ENCODE peak calls at places on chromosome X, in six cellular contexts. Z, L, I, A, J and T are unnamed samples.

GRCh38 chrX:40579880-40580536 is 762 bp upstream of the ATP6AP2 start:
- DNase-seq in L (no peak), Z (no peak), A (no peak), J (no peak), I (no peak), T (no peak)

GRCh38 chrX:3690140-3690539 is 23.3 kb downstream of the PRKX start:
- DNase-seq in Z (no peak), L (no peak), I (no peak), J (peak), A (no peak), T (no peak)

GRCh38 chrX:121755541-121755940 is 708.1 kb downstream of the GLUD2 start:
- DNase-seq in L (no peak), I (no peak), J (peak), Z (no peak), A (no peak), T (no peak)

GRCh38 chrX:47619486-47620302 is at the start of gene SYN1:
- DNase-seq in A (peak), J (peak), I (peak), Z (peak), L (peak), T (peak)

GRCh38 chrX:111490683-111491082 is 20.8 kb upstream of the SERTM2 start:
- DNase-seq in I (no peak), Z (peak), A (no peak), L (no peak), J (no peak), T (no peak)

GRCh38 chrX:140346711-140347110 is 158.2 kb downstream of the SOX3 start:
- DNase-seq in Z (no peak), L (no peak), I (no peak), A (no peak), J (peak), T (no peak)

GRCh38 chrX:48957477-48957826 is at the start of gene OTUD5:
- DNase-seq in A (peak), Z (no peak), I (no peak), L (peak), J (no peak), T (peak)

GRCh38 chrX:21972721-21973120 is 32.2 kb downstream of the SMS start:
- DNase-seq in J (peak), A (no peak), I (peak), Z (no peak), L (peak), T (no peak)

GRCh38 chrX:114017086-114017485 is 566.8 kb upstream of the HTR2C start:
- DNase-seq in A (no peak), Z (no peak), L (no peak), J (no peak), I (no peak), T (no peak)

GRCh38 chrX:115486510-115486909 is 74.5 kb upstream of the PLS3 start:
- DNase-seq in J (no peak), A (no peak), I (no peak), L (no peak), Z (no peak), T (no peak)

GRCh38 chrX:63349307-63349706 is 1.8 kb downstream of the SPIN4 start:
- DNase-seq in J (no peak), A (no peak), I (peak), Z (peak), L (no peak), T (peak)

GRCh38 chrX:35826503-35826902 is 28.4 kb downstream of the MAGEB16 start:
- DNase-seq in I (peak), L (no peak), Z (no peak), A (no peak), J (no peak), T (no peak)

GRCh38 chrX:26109142-26109541 is 29.0 kb upstream of the MAGEB18 start:
- DNase-seq in I (no peak), A (no peak), Z (no peak), J (no peak), L (no peak), T (no peak)

GRCh38 chrX:40154853-40155616 is 57.3 kb upstream of the BCOR start:
- DNase-seq in L (no peak), Z (peak), I (peak), A (peak), J (no peak), T (no peak)

GRCh38 chrX:40097101-40097491 is 662 bp downstream of the BCOR start:
- DNase-seq in J (no peak), A (no peak), L (no peak), I (no peak), Z (no peak), T (no peak)

GRCh38 chrX:27463187-27463586 is at the start of gene PPP4R3C:
- DNase-seq in I (no peak), A (no peak), L (no peak), Z (no peak), J (no peak), T (no peak)

GRCh38 chrX:104854188-104854587 is 288.2 kb downstream of the IL1RAPL2 start:
- DNase-seq in L (no peak), A (no peak), Z (no peak), J (no peak), I (peak), T (no peak)

GRCh38 chrX:132958086-132958703 is at the start of gene HS6ST2:
- DNase-seq in Z (peak), J (no peak), I (no peak), L (no peak), A (peak), T (no peak)

GRCh38 chrX:318739-319578 is at the start of gene GTPBP6:
- DNase-seq in Z (peak), A (peak), J (peak), L (peak), I (peak), T (peak)

GRCh38 chrX:53798281-53798680 is 111.8 kb upstream of the HUWE1 start:
- DNase-seq in J (no peak), A (no peak), L (no peak), Z (no peak), I (no peak), T (no peak)

GRCh38 chrX:135416546-135416945 is 5.2 kb upstream of the SMIM10L2A start:
- DNase-seq in I (peak), J (no peak), A (no peak), L (no peak), Z (no peak), T (no peak)

DNA sequence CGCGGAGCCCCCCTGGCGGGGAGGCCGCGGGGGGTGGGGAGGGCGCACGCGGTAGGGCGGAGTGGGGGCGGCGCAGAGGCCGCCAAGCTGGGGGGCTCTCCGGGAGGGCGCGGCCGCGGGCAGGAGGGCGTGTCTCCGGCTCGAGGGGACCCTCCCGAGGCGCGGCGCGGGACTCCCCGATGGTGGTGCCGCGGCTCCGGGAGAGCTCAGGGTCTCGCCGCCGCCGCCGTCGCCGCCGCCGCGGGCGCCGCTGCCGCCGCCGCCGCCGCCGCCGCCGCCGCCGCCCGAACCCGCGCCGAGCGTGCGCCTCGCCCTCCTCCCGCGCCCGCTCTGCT is at the start of gene PTCHD1:
- DNase-seq in Z (no peak), A (no peak), J (no peak), I (no peak), L (no peak), T (no peak)
- H3K4me3 ChIP-seq in Z (peak), A (peak), J (no peak), I (no peak), L (no peak), T (peak)

DNA sequence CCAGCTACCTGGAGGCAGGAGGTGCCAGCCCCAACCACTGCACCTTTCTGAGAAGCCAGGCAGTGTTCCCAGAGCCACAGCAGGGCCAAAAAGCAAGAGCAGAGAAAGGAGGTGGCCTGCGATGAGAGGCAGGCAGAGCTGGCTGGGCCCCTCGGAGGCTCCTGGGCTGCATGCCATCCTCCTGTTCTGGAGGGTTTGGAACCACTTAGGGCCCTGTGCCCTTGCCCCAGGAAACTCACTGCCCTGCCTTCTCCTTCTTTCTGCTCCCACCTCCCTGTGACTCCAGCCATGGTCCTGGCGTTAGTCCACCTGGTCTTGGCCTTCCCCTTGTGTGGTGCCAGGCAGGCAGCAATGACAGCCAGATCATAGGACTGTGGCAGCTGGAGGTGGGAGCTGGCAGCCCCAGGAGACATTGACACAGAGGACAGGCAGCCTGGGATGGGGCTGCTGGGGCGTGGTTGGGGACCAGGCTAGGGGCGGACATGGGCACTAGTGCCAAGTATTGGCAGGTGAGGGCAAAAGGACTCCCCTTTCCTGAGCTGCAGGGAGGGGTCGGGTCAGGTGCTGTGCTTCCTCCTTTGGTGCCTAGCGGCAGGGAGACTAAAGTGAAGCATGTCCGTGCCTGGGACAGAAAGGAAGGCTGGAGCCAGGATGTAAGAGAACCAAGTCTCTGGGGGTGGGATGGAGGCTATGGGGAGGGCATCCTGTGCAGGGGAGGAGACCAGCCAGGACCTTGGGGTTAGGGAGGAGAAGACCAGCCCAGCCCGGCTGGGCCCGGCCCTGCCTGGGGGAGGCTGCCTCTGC is 1.4 kb downstream of the APLN start:
- DNase-seq in A (peak), Z (no peak), L (no peak), I (no peak), J (no peak), T (no peak)
- H3K4me3 ChIP-seq in A (peak), Z (no peak), L (no peak), I (peak), J (no peak), T (no peak)

DNA sequence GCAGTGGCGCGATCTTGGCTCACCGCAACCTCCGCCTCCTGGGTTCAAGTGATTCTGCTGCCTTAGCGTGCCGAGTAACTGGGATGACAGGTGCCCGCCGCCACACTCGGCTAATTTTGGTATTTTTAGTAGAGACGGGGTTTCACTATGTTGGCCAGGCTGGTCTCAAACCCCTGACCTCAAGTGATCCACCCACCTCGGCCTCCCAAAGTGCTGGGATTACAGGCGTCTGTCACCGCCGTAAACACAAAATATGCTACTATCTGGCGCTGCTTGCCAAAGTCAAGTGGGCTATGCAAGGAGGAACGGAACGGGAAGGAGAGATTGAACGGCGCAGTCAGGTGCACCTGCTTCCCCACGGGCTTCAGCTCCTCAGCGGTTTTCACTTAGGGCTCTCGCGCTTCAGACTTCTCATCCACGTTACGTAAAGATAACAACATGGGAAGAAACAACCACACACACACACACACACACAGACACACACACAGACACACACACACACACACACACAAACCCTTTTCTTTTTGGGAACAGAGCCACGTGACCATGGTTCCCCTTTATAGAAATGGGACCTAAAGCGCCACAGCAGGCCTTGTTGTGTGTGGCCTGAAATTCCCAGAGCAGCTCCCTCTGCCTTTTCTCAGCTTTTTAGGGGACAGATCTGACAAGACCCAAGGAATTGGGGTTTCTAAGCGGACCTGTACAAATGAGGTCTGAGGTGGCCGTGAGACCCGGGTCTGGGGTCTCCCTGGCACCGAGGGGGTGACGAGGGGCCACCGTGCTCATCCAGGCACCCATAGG is 1.5 kb downstream of the P2RY8 start:
- DNase-seq in Z (no peak), I (no peak), A (no peak), L (no peak), J (no peak), T (peak)
- H3K4me3 ChIP-seq in Z (no peak), I (no peak), A (peak), L (peak), J (no peak), T (peak)

GRCh38 chrX:78946178-78946896 is 1.1 kb downstream of the P2RY10 start:
- DNase-seq in J (no peak), A (no peak), Z (no peak), I (no peak), L (no peak), T (no peak)

GRCh38 chrX:78950157-78950556 is 5.0 kb downstream of the P2RY10 start:
- DNase-seq in L (no peak), A (no peak), J (no peak), Z (no peak), I (no peak), T (no peak)

GRCh38 chrX:78944351-78944750 is 840 bp upstream of the P2RY10 start:
- DNase-seq in A (no peak), J (no peak), I (no peak), Z (no peak), L (no peak), T (no peak)

DNA sequence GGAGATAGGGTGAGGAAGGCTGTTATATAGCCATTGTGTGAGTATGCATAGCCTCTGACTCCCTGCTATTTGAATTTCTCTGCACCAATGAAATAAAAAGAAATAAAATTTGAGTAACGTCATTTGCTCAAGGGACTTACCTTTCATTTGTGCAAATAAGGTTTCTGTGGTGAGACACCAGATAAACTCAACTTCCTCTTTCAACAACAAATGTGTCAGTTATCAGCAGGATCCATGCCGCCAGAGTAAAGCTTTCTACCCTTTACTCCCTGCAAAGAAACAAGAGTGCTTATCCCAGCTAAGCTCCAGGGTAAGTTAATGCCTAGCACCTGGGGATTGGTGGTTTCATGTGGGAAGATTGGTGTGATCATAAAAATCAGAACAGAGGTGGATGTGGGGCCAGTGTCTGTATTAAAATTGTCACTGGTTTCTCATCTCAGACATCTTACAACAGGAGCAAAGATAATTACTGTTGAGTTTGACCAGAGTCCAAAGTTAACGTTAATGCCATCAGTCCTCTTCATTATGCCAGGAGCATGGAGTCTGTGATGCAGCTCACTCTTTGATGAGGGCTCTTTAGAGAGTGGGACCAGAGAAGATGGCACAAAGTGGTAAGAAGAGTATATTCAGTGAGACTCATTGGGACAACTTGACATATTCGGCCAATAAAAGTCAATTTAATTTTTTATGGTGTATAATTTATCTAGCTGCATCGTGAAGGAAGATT is at the start of gene P2RY10:
- DNase-seq in L (peak), I (no peak), Z (no peak), J (no peak), A (no peak), T (peak)
- H3K4me3 ChIP-seq in L (peak), I (no peak), Z (no peak), J (no peak), A (no peak), T (no peak)

GRCh38 chrX:153763298-153763932 is 634 bp upstream of the PLXNB3 start:
- DNase-seq in A (peak), Z (no peak), I (no peak), J (no peak), L (no peak), T (no peak)

GRCh38 chrX:153762636-153763173 is 1.3 kb upstream of the PLXNB3 start:
- DNase-seq in Z (no peak), I (no peak), J (no peak), L (no peak), A (no peak), T (no peak)

GRCh38 chrX:153765138-153766079 is 1.4 kb downstream of the PLXNB3 start:
- DNase-seq in J (no peak), L (no peak), Z (no peak), A (peak), I (no peak), T (no peak)

GRCh38 chrX:153764786-153765137 is 713 bp downstream of the PLXNB3 start:
- DNase-seq in A (no peak), I (no peak), Z (no peak), J (no peak), L (no peak), T (no peak)

GRCh38 chrX:153763989-153764755 is at the start of gene PLXNB3:
- DNase-seq in I (peak), L (peak), A (peak), Z (peak), J (peak), T (peak)
- H3K4me3 ChIP-seq in I (peak), L (no peak), A (no peak), Z (no peak), J (peak), T (no peak)

GRCh38 chrX:17563076-17563475 is 174.2 kb upstream of the SCML1 start:
- DNase-seq in L (no peak), J (no peak), I (peak), Z (no peak), A (no peak), T (no peak)

GRCh38 chrX:17563515-17563914 is 173.8 kb upstream of the SCML1 start:
- DNase-seq in Z (no peak), A (no peak), J (peak), I (peak), L (no peak), T (no peak)

GRCh38 chrX:17564689-17565409 is 172.4 kb upstream of the SCML1 start:
- DNase-seq in L (no peak), Z (no peak), J (peak), I (no peak), A (peak), T (no peak)

GRCh38 chrX:17567821-17568220 is 169.5 kb upstream of the SCML1 start:
- DNase-seq in I (no peak), L (no peak), A (no peak), Z (no peak), J (no peak), T (no peak)

DNA sequence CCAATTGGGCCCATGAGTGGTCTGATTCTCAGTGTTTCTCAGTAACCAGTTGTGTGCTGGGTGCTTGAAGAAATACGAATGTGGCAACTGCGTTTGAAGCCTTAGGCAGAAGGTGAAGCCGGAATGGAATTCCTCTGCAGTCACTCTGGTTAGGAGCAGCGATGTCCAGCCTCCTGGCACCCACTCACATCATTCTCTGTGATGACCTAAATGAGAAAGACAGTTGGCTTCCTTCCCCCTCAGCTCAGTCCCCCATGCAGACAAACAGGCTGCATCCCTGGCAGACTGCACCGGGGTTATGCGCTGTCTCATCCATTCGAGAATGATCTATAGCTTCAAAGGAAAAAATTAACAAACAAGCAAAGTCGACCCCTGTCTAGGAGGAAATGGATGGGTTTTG is 170.1 kb upstream of the SCML1 start:
- DNase-seq in A (no peak), L (no peak), J (no peak), I (no peak), Z (no peak), T (no peak)
- H3K4me3 ChIP-seq in A (no peak), L (no peak), J (no peak), I (no peak), Z (no peak), T (no peak)

GRCh38 chrX:129651756-129652564 is 2.8 kb downstream of the APLN start:
- DNase-seq in I (no peak), L (no peak), J (no peak), A (no peak), Z (peak), T (no peak)
- H3K4me3 ChIP-seq in I (no peak), L (no peak), J (no peak), A (no peak), Z (no peak), T (no peak)

DNA sequence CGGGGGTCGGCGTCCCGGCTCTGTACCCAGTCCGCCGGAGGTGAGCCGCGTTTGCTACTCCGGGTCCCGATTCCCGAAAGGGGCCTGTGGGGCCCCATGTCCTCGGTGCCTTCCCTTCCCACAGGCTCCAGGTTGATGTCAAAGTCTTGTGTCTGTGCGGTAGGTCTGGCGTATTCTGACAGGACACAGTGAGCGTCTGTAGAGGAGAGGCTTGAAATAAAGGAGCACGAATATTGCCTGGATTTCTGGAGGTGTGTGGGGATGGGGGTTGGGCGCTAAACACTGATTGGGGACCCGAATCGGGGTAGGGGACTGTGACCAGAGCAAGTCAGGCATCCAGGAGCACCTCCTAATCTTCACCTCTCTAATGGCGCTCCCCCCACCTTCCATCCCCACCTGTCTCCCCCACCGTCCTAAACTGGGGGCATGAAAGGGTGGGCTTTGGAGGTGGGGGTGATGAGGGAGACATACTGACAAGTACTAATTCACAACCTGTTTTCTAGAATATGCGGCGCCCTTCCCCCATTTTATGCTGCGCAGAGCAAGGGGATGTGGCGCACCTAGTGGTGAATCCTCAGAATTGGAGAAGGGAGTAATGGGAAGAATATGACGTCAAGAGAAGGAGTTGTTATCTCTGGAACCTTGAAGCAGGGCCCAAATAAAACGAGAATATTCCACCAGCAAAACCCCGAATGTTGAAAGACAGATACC is 874 bp downstream of the GPRASP2 start:
- DNase-seq in Z (peak), J (peak), I (peak), L (no peak), A (peak), T (no peak)
- H3K4me3 ChIP-seq in Z (peak), J (peak), I (peak), L (peak), A (peak), T (no peak)